ENCODE peak calls at places on chromosomes 5 and 9, in four cellular contexts. G is GM12878, K is K562, N is HepG2. F is an unnamed sample.
A peak's percentile ranks its signal among the peaks of the same experiment; 100 is the strongest.

GRCh38 chr9:116985636-116986414 is 298.7 kb downstream of the TRIM32 start:
- DNase-seq in G (no peak), K (no peak), N (no peak), F (no peak)

GRCh38 chr9:122097679-122098315 is 4.7 kb upstream of the TTLL11 start:
- DNase-seq in G (no peak), K (no peak), N (no peak), F (no peak)

GRCh38 chr5:998276-998974 is 10.2 kb upstream of the NKD2 start:
- DNase-seq in G (no peak), K (no peak), N (no peak), F (peak; percentile 2)

GRCh38 chr9:18890372-18890771 is 142.6 kb downstream of the SAXO1 start:
- DNase-seq in G (peak; percentile 48), K (no peak), N (no peak), F (no peak)

GRCh38 chr5:60473654-60474053 is 226.3 kb downstream of the DEPDC1B start:
- DNase-seq in G (no peak), K (no peak), N (peak; percentile 91), F (no peak)

GRCh38 chr5:98827161-98827560 is 53.7 kb downstream of the RGMB start:
- DNase-seq in G (no peak), K (peak; percentile 38), N (peak; percentile 32), F (no peak)

GRCh38 chr5:136062563-136063274 is 33.9 kb downstream of the TGFBI start:
- DNase-seq in G (no peak), K (peak; percentile 74), N (peak; percentile 69), F (peak; percentile 34)

GRCh38 chr9:126624453-126624872 is 10.7 kb downstream of the LMX1B start:
- DNase-seq in G (no peak), K (no peak), N (no peak), F (no peak)

GRCh38 chr5:41681820-41682219 is 171.4 kb upstream of the PLCXD3 start:
- DNase-seq in G (no peak), K (no peak), N (no peak), F (no peak)

GRCh38 chr5:65482727-65483473 is 1.2 kb upstream of the ADAMTS6 start:
- DNase-seq in G (peak; percentile 17), K (peak; percentile 10), N (peak; percentile 21), F (no peak)

GRCh38 chr9:35948451-35948850 is 9.5 kb downstream of the OR2S2 start:
- DNase-seq in G (no peak), K (no peak), N (no peak), F (no peak)

GRCh38 chr9:71895122-71895521 is 15.9 kb downstream of the ABHD17B start:
- DNase-seq in G (no peak), K (no peak), N (no peak), F (no peak)

GRCh38 chr5:146283344-146283761 is 55.3 kb upstream of the POU4F3 start:
- DNase-seq in G (no peak), K (no peak), N (peak; percentile 18), F (no peak)

GRCh38 chr5:141560141-141560540 is 58.7 kb downstream of the DIAPH1 start:
- DNase-seq in G (no peak), K (no peak), N (no peak), F (no peak)

GRCh38 chr5:99169309-99169708 is 240.5 kb upstream of the CHD1 start:
- DNase-seq in G (no peak), K (no peak), N (no peak), F (no peak)

GRCh38 chr9:2677927-2678889 is 39.1 kb upstream of the KCNV2 start:
- DNase-seq in G (no peak), K (no peak), N (no peak), F (no peak)

GRCh38 chr5:151094054-151094858 is 13.4 kb upstream of the TNIP1 start:
- DNase-seq in G (no peak), K (no peak), N (no peak), F (no peak)

GRCh38 chr5:66747602-66748001 is 151.4 kb downstream of the MAST4 start:
- DNase-seq in G (no peak), K (no peak), N (no peak), F (no peak)

GRCh38 chr5:141412853-141413539 is at the start of gene PCDHGA10:
- DNase-seq in G (peak; percentile 27), K (peak; percentile 49), N (peak; percentile 15), F (peak; percentile 78)

GRCh38 chr5:107472620-107473064 is 198.1 kb downstream of the EFNA5 start:
- DNase-seq in G (no peak), K (no peak), N (no peak), F (peak; percentile 48)

GRCh38 chr5:172897691-172898512 is 61.3 kb upstream of the RPL26L1 start:
- DNase-seq in G (no peak), K (no peak), N (no peak), F (no peak)

GRCh38 chr5:144800169-144800568 is 629.5 kb downstream of the KCTD16 start:
- DNase-seq in G (no peak), K (no peak), N (no peak), F (no peak)

GRCh38 chr5:6317133-6317532 is 61.2 kb downstream of the MED10 start:
- DNase-seq in G (no peak), K (no peak), N (no peak), F (no peak)

GRCh38 chr5:156594406-156594805 is 255.7 kb upstream of the PPP1R2B start:
- DNase-seq in G (no peak), K (no peak), N (no peak), F (no peak)

GRCh38 chr9:81118416-81118815 is 570.9 kb downstream of the TLE1 start:
- DNase-seq in G (no peak), K (no peak), N (no peak), F (no peak)
- TF ChIP-seq NR2C2 in G (no peak), K (no peak), N (no peak), F (no peak)

GRCh38 chr5:74035521-74035937 is 409.5 kb downstream of the ARHGEF28 start:
- DNase-seq in G (peak; percentile 59), K (no peak), N (peak; percentile 49), F (peak; percentile 20)
- TF ChIP-seq CREB1 in G (no peak), K (no peak), N (no peak), F (no peak)

DNA sequence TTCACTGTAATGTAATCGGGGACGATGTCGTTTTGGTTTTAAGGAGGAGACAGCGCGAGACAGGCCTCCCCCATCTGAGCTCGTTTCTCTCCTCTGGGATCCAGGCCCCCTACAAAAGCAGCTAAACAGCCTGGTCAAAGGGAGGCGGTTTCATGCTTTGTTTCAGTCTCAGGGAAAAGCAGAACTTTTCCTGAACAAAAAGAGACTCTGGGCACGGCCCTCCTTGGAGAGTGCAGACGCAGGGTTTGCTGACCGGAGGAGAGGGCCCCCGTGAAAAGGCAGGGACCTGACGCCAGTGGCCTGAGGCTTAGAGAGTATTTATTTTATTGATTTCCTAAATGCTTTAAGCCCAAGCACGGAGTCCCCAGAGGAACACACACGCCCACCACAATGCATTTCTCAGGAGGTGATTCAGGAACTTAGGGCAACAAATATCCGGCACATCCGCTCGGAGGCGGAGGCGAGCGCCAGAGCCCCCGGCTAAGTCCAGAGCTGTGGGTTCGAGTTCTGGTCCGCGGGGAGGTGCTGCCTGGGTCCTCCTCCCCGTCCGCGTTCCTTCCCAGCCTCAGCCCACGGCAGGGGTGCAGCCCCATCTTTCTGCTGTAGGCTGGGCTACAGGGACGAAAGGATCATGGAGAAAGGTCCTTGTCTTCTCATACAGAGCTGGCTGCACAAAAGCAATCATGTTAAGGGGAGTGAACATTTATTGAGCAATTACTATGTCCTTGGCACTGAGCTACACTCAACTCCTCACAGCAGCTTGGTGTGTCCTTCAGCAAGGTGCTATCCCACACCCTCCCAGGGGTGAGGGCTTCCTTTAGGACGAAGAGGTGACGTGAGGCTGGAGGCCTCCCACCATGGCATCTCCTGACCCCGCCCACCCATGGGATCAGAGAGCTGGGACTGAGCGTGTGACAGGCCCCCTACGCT is 40.0 kb downstream of the PTGES start:
- DNase-seq in G (no peak), K (no peak), N (no peak), F (no peak)
- TF ChIP-seq ATF2 in G (no peak), K (no peak), N (no peak), F (no peak)

GRCh38 chr9:93955356-93956182 is 414 bp upstream of the BARX1 start:
- DNase-seq in G (no peak), K (no peak), N (no peak), F (peak; percentile 70)
- TF ChIP-seq NR2C2 in G (no peak), K (no peak), N (no peak), F (no peak)

F was measured in WTC11.